ENCODE peak calls at places on chromosomes 3 and 15, in five cellular contexts. W is foreskin fibroblast, D is SK-N-SH, S is A549, M is fibroblast of the aortic adventitia. Q is an unnamed sample.

GRCh38 chr3:79369306-79369705 is 398.5 kb downstream of the ROBO1 start:
- DNase-seq in W (peak), D (no peak), S (no peak), M (peak), Q (peak)

GRCh38 chr3:148625145-148625736 is 72.5 kb upstream of the AGTR1 start:
- DNase-seq in W (no peak), D (no peak), S (peak), M (no peak), Q (no peak)

GRCh38 chr3:140527156-140527555 is 150.7 kb upstream of the TRIM42 start:
- DNase-seq in W (no peak), D (no peak), S (no peak), M (no peak), Q (no peak)

GRCh38 chr3:9224490-9224889 is 25.0 kb downstream of the SRGAP3 start:
- DNase-seq in W (no peak), D (no peak), S (no peak), M (peak), Q (no peak)

GRCh38 chr3:175059788-175060187 is 200.7 kb downstream of the NAALADL2 start:
- DNase-seq in W (no peak), D (no peak), S (no peak), M (no peak), Q (no peak)

GRCh38 chr3:30685267-30685667 is 78.9 kb downstream of the TGFBR2 start:
- DNase-seq in W (no peak), D (no peak), S (no peak), M (no peak), Q (no peak)

GRCh38 chr15:36575266-36575665 is 4.2 kb upstream of the CDIN1 start:
- DNase-seq in W (no peak), D (no peak), S (no peak), M (no peak), Q (no peak)

GRCh38 chr3:59782664-59783063 is 732.8 kb upstream of the CFAP20DC start:
- DNase-seq in W (no peak), D (peak), S (no peak), M (no peak), Q (no peak)

DNA sequence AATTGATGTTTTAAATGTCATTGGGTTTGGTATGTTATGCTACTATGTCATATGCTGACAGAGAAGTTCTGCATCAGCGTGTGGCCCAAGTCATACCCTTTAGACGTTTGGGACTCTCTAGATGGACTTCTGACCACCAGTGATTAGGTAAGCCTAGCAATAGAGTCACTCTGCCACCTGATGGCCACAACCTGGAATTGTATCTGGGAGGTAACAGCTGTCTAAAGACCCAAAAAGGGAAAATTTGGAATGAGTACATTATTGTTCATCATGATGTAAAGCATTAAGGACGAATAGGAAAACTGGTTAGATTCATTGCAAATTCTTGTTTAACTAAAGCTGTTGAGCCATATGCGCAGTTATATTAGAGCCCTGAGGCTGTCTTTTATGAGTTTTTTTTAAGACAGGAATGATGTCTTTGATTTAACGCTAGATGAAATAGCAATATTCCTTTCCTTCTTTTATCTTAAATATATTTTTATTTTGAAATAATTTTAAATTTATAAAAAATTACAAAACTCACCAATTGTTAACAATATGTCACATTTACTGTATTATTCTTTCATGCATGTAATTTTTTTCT is 63.6 kb downstream of the FAM81A start:
- DNase-seq in W (peak), D (peak), S (peak), M (peak), Q (peak)
- TF ChIP-seq CTCF in W (peak), D (peak), S (peak), M (peak), Q (peak)

DNA sequence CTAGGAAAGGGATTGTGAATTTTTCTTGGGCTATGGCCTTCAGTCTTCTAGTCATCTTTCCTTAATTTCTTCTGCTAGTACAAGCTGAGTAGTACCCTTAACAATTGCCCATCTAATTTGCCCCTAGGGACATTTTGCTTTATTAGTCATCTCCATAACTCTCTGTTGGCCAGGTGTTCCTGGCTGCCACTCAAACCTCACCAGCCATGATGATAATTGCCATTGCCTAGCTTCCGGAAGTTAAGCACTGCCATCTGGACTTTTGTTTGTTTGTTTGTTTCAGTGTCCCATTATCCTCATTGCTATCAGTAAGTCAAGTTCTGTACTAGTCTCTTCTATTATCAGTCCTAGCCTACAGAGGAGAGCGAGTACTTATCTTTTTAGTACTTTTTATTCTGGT is 36.6 kb upstream of the UBL7 start:
- DNase-seq in W (no peak), D (no peak), S (no peak), M (peak), Q (no peak)
- H3K4me3 ChIP-seq in W (no peak), D (no peak), S (no peak), M (no peak), Q (no peak)

GRCh38 chr3:15312550-15312949 is 19.8 kb downstream of the SH3BP5 start:
- DNase-seq in W (no peak), D (no peak), S (no peak), M (no peak), Q (no peak)
- TF ChIP-seq CTCF in W (no peak), D (no peak), S (no peak), M (no peak), Q (no peak)

DNA sequence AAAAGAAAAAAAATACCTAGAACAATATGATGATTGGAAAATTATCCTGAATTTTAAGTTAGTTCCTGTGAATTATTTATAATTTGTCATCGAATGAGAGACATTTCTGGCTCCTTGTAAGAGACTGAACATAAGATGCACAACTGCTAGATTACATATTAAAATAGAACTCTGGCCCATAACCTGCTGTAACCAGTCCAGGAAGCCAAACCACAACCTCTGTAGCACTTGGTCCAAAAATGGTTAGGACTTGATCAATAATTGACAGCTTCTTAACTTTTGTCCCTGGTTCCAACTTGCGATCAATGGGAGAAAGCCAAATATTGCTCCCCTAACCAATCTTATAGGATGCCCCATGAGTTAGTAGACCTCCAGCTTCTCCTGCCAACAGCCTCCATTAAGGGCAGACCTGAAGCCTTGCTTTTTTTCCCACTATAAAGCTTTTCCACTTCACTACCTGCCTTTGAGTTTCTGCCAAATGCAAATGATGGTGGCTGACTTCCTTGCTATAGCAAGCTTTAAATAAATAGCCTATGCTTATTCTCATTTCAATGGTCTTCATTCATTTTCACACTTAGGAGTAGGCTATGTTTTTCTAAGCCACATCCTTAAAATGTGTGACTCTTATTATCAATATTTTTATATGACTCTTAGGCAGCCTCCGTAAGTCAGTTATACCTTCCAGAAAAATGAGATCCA is 224.0 kb upstream of the ARHGEF26 start:
- DNase-seq in W (no peak), D (no peak), S (no peak), M (no peak), Q (no peak)
- H3K4me3 ChIP-seq in W (no peak), D (no peak), S (no peak), M (no peak), Q (no peak)

GRCh38 chr3:188926141-188926540 is 245.6 kb upstream of the TPRG1 start:
- DNase-seq in W (no peak), D (no peak), S (no peak), M (no peak), Q (no peak)

GRCh38 chr3:188926741-188927650 is 244.8 kb upstream of the TPRG1 start:
- DNase-seq in W (no peak), D (no peak), S (no peak), M (no peak), Q (no peak)

GRCh38 chr3:188927971-188928370 is 243.8 kb upstream of the TPRG1 start:
- DNase-seq in W (no peak), D (no peak), S (no peak), M (no peak), Q (no peak)

GRCh38 chr3:188931531-188931930 is 240.2 kb upstream of the TPRG1 start:
- DNase-seq in W (no peak), D (no peak), S (no peak), M (no peak), Q (no peak)

DNA sequence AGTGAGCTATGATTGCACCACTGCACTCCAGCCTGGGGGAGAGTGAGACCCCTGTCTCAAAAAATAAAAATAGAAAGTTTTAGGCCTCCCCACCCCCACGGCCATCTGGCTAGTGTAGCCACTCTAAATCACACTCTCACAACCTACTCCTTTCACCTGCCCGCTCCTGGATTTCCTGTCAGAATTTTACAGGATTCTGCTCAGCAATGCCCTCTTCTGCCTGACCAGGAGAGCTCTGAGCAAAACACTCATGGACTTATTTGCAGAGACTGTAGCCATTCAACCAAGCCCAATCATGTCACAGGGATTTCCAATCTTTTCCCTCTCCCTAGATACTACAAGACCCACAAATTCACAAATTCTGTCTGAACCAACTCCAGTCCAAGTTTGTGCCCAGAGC is 242.6 kb upstream of the TPRG1 start:
- DNase-seq in W (no peak), D (no peak), S (peak), M (no peak), Q (no peak)
- TF ChIP-seq CTCF in W (no peak), D (no peak), S (peak), M (peak), Q (no peak)

GRCh38 chr3:57706462-57706861 is 13.6 kb upstream of the DENND6A start:
- DNase-seq in W (peak), D (no peak), S (peak), M (peak), Q (peak)
- H3K4me3 ChIP-seq in W (no peak), D (no peak), S (no peak), M (no peak), Q (no peak)

GRCh38 chr3:170383567-170383966 is 26.1 kb downstream of the SKIL start:
- DNase-seq in W (peak), D (no peak), S (no peak), M (peak), Q (no peak)

GRCh38 chr3:170391108-170391507 is 27.6 kb upstream of the CLDN11 start:
- DNase-seq in W (no peak), D (no peak), S (no peak), M (no peak), Q (no peak)

GRCh38 chr3:170386468-170386867 is 29.0 kb downstream of the SKIL start:
- DNase-seq in W (no peak), D (no peak), S (no peak), M (no peak), Q (no peak)

DNA sequence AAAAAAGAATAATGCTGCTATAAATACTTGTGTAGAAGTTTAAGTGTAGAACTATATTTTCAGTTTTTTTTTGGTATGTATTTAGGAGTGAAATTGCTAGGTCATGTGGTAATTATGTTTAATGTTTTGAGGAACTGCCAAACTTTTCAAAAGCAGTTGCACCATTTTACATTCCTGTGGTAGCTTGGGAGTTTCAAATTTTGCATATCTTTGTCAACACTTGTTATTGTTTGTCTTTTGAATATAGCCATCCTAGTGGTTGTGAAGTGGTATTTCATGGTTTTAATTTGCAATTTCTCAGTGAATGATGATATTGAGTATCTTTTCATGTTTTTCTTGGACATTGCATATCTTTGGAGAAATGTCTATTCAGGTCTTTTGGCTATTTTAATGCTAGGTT is 30.4 kb downstream of the SKIL start:
- DNase-seq in W (no peak), D (no peak), S (peak), M (peak), Q (no peak)
- TF ChIP-seq CTCF in W (no peak), D (peak), S (no peak), M (peak), Q (no peak)

GRCh38 chr15:88255496-88256171 is 905 bp downstream of the NTRK3 start:
- DNase-seq in W (peak), D (peak), S (peak), M (peak), Q (no peak)
- H3K4me3 ChIP-seq in W (peak), D (peak), S (peak), M (peak), Q (no peak)

GRCh38 chr15:56327721-56328502 is 37.3 kb upstream of the TEX9 start:
- DNase-seq in W (no peak), D (no peak), S (no peak), M (no peak), Q (no peak)
- TF ChIP-seq CTCF in W (no peak), D (no peak), S (no peak), M (no peak), Q (no peak)

DNA sequence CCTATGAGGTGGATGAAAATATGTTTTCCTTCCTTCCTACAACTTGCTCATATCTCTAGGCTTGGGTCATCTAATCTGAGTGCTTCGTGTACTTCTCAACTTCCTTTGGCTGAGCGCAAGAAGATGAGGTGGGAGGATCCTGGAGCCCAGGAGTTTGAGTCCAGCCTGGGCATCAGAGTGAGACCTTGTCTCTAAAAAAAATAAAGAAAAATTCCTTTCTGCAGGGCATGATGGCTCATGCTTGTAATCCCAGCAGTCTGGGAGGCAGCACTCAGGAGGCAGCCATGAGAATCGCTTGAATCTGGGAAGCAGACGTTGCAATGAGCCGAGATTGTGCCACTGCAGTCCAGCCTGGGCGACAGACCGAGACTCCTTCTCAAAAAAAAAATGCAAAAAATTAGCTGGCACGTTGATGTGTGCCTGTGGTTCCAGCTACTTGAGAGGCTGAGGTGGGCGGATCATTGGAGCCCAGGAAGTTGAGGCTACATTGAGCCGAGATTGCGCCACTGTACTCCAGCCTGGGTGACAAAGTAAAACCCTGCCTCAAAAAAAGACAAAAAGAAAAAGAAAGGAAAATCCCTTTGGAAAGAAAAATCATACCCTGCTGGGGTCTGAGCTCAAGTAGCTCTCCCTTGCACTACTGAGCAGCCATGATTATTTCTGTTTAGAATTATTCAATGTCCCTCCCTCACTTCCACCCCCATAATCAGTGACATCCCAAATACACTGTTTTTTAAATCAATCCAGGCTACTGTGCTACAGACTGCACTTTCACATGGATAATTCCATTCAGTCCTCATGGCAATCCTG is 28.0 kb upstream of the RAB11A start:
- DNase-seq in W (peak), D (no peak), S (no peak), M (peak), Q (no peak)
- H3K4me3 ChIP-seq in W (peak), D (no peak), S (no peak), M (no peak), Q (no peak)

Q was measured in HFF-Myc.